ENCODE peak calls at places on chromosomes 2 and 18, in five cellular contexts. J is body of pancreas, G is neural progenitor cell, Q is psoas muscle, L is BJ. R is an unnamed sample.

GRCh38 chr2:239287461-239287860 is 113.4 kb downstream of the HDAC4 start:
- DNase-seq in J (peak; percentile 3), G (no peak), Q (no peak), L (no peak), R (no peak)

GRCh38 chr2:150410809-150411208 is 76.7 kb downstream of the RND3 start:
- DNase-seq in J (no peak), G (peak; percentile 63), Q (no peak), L (no peak), R (peak; percentile 15)

GRCh38 chr2:98730053-98730850 is 680 bp downstream of the MGAT4A start:
- DNase-seq in J (peak; percentile 77), G (peak; percentile 58), Q (peak; percentile 68), L (no peak), R (no peak)

GRCh38 chr2:141994066-141994465 is 136.8 kb downstream of the LRP1B start:
- DNase-seq in J (no peak), G (no peak), Q (no peak), L (no peak), R (no peak)

GRCh38 chr2:242056026-242056425 is 186.5 kb downstream of the RTP5 start:
- DNase-seq in J (no peak), G (no peak), Q (no peak), L (no peak), R (no peak)

GRCh38 chr18:21272016-21272582 is 30.1 kb downstream of the GREB1L start:
- DNase-seq in J (no peak), G (no peak), Q (no peak), L (no peak), R (no peak)

GRCh38 chr2:184326076-184326475 is 272.3 kb upstream of the ZNF804A start:
- DNase-seq in J (no peak), G (no peak), Q (no peak), L (no peak), R (no peak)

GRCh38 chr2:10014418-10015190 is 28.7 kb upstream of the KLF11 start:
- DNase-seq in J (no peak), G (no peak), Q (no peak), L (no peak), R (no peak)

GRCh38 chr2:128494640-128495321 is 176.1 kb upstream of the HS6ST1 start:
- DNase-seq in J (peak; percentile 79), G (no peak), Q (no peak), L (no peak), R (no peak)

GRCh38 chr2:130241041-130241707 is 42.9 kb upstream of the TUBA3E start:
- DNase-seq in J (no peak), G (no peak), Q (no peak), L (no peak), R (no peak)

GRCh38 chr2:230870544-230871360 is 6.0 kb downstream of the ITM2C start:
- DNase-seq in J (no peak), G (peak; percentile 53), Q (no peak), L (no peak), R (no peak)

GRCh38 chr18:22839488-22839930 is 93.6 kb upstream of the RBBP8 start:
- DNase-seq in J (no peak), G (no peak), Q (no peak), L (no peak), R (no peak)

GRCh38 chr2:228181098-228182019 is at the start of gene SPHKAP:
- DNase-seq in J (no peak), G (peak; percentile 60), Q (peak; percentile 34), L (no peak), R (no peak)

GRCh38 chr2:86417961-86418360 is 23.2 kb upstream of the KDM3A start:
- DNase-seq in J (no peak), G (no peak), Q (no peak), L (no peak), R (no peak)

GRCh38 chr2:137947714-137948336 is 16.4 kb upstream of the HNMT start:
- DNase-seq in J (peak; percentile 90), G (peak; percentile 76), Q (peak; percentile 76), L (no peak), R (no peak)

GRCh38 chr2:27664245-27664574 is 521 bp downstream of the SLC4A1AP start:
- DNase-seq in J (no peak), G (no peak), Q (no peak), L (no peak), R (no peak)

GRCh38 chr2:109129356-109129920 is 433 bp downstream of the SH3RF3 start:
- DNase-seq in J (no peak), G (peak; percentile 66), Q (peak; percentile 74), L (no peak), R (no peak)

GRCh38 chr2:189076572-189076971 is 102.4 kb downstream of the COL3A1 start:
- DNase-seq in J (no peak), G (no peak), Q (peak; percentile 50), L (no peak), R (no peak)

GRCh38 chr2:69177063-69177771 is 164.2 kb downstream of the ANTXR1 start:
- DNase-seq in J (peak; percentile 20), G (peak; percentile 61), Q (peak; percentile 76), L (peak; percentile 94), R (peak; percentile 90)

GRCh38 chr2:20223345-20224190 is 1.4 kb downstream of the SDC1 start:
- DNase-seq in J (peak; percentile 59), G (peak; percentile 72), Q (no peak), L (no peak), R (no peak)

GRCh38 chr18:35826477-35826876 is 146.0 kb upstream of the RMP24 start:
- DNase-seq in J (no peak), G (no peak), Q (no peak), L (no peak), R (no peak)

GRCh38 chr2:95069465-95069864 is 44.0 kb downstream of the MAL start:
- DNase-seq in J (no peak), G (no peak), Q (no peak), L (no peak), R (no peak)

GRCh38 chr2:234711308-234711707 is 214.4 kb upstream of the ARL4C start:
- DNase-seq in J (no peak), G (no peak), Q (no peak), L (no peak), R (no peak)

GRCh38 chr2:234716271-234716670 is 219.4 kb upstream of the ARL4C start:
- DNase-seq in J (no peak), G (no peak), Q (no peak), L (no peak), R (no peak)

GRCh38 chr2:234712421-234712935 is 215.6 kb upstream of the ARL4C start:
- DNase-seq in J (no peak), G (no peak), Q (no peak), L (no peak), R (no peak)

GRCh38 chr2:234714711-234715110 is 217.8 kb upstream of the ARL4C start:
- DNase-seq in J (no peak), G (no peak), Q (no peak), L (no peak), R (no peak)

GRCh38 chr2:234715671-234716250 is 218.9 kb upstream of the ARL4C start:
- DNase-seq in J (no peak), G (no peak), Q (no peak), L (no peak), R (no peak)
- TF ChIP-seq CTCF in J (no peak), G (no peak), Q (no peak), L (no peak), R (no peak)

GRCh38 chr2:120587326-120587996 is 148.2 kb upstream of the GLI2 start:
- DNase-seq in J (no peak), G (peak; percentile 82), Q (no peak), L (no peak), R (no peak)
- H3K27me3 ChIP-seq in J (no peaks in the 10 kb centered on the region), G (peaks cover 98% of the 10 kb centered on the region), Q (no peaks in the 10 kb centered on the region), L (no peaks in the 10 kb centered on the region), R (peaks cover 13% of the 10 kb centered on the region)

DNA sequence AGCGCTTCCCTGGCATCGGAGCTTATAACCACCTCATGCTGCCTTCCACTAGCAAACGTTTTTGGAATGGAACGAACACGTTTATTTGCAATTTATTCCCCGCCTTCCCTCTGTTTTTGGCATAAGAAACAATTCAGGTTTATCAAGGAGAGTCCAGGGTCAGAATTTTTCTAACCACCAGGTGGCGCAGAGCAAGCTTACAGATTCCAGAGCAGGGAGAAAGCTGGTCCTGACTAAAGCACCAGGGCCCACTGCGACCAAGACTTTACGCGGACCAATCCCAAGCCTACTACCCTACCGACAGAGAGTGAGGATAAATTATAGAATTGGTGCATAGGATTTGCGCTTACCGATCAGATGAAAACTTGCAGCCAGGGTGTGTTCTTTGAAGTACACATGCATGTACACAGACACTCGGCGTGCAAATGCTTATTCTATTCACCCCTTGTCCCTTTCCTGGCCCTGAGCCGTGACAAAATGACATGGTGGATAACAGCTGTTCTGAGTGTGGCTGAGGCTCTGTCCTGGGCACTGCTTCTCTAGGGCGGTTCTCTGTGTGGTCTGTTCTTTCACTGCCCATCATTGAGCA is 34.7 kb downstream of the NAPG start:
- DNase-seq in J (peak; percentile 86), G (peak; percentile 83), Q (peak; percentile 66), L (no peak), R (peak; percentile 53)
- H3K4me3 ChIP-seq in J (no peak overlapping the region), G (no peak overlapping the region), Q (peak overlapping the region; percentile 45), L (no peak overlapping the region), R (peak overlapping the region; percentile 31)

GRCh38 chr2:229485782-229486181 is 214.7 kb upstream of the PID1 start:
- DNase-seq in J (no peak), G (peak; percentile 3), Q (no peak), L (no peak), R (no peak)
- TF ChIP-seq CTCF in J (no peak), G (no peak), Q (no peak), L (no peak), R (no peak)

DNA sequence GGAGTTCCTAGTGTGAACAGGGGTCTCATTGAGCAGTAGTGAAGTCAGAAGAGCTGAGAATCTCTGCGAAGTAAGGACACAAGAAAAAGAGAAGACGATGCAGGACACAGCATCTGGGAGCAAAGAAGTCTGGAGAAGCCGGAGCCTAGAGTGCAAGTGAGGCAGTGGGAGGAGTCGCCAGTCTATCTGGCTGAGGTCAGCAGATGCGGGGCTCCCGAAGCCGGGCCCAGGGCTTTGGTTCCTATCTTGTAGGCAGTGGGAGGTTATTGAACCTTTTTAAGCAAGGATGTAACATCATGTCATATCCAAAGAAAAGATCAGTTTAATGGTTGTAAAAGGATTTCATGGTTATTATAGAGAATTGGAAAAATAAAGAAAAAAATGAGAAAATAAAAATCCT is 90.8 kb upstream of the KCTD1 start:
- DNase-seq in J (no peak), G (no peak), Q (no peak), L (no peak), R (no peak)
- H3K27me3 ChIP-seq in J (no peaks in the 10 kb centered on the region), G (no peaks in the 10 kb centered on the region), Q (no peaks in the 10 kb centered on the region), L (no peaks in the 10 kb centered on the region), R (no peaks in the 10 kb centered on the region)

GRCh38 chr2:44817256-44817655 is 124.2 kb upstream of the SIX3 start:
- DNase-seq in J (no peak), G (no peak), Q (no peak), L (no peak), R (no peak)
- H3K4me3 ChIP-seq in J (no peak overlapping the region), G (no peak overlapping the region), Q (no peak overlapping the region), L (no peak overlapping the region), R (no peak overlapping the region)

GRCh38 chr2:107932986-107933385 is 53.3 kb upstream of the SLC5A7 start:
- DNase-seq in J (no peak), G (peak; percentile 32), Q (no peak), L (no peak), R (no peak)
- TF ChIP-seq CTCF in J (no peak), G (peak; percentile 70), Q (no peak), L (peak; percentile 31), R (peak; percentile 50)